ENCODE peak calls at places on chromosomes 5 and 9, in seven cellular contexts. J is GM23248, R is Caco-2, Z is keratinocyte, K is brain microvascular endothelial cell, Q is ovary, C is ascending aorta. N is an unnamed sample.

GRCh38 chr5:107607656-107608368 is 62.9 kb downstream of the EFNA5 start:
- DNase-seq in Q (no peak), J (no peak), Z (no peak), K (no peak), C (no peak), R (peak; percentile 9), N (no peak)

GRCh38 chr5:1246711-1247431 is 21.7 kb downstream of the SLC6A18 start:
- DNase-seq in Z (no peak), K (peak; percentile 4), J (peak; percentile 38), C (no peak), R (peak; percentile 82), Q (peak; percentile 37), N (peak; percentile 70)

GRCh38 chr9:2214707-2215106 is 199.6 kb downstream of the SMARCA2 start:
- DNase-seq in Z (no peak), K (no peak), C (no peak), Q (no peak), R (no peak), J (no peak), N (peak; percentile 15)

GRCh38 chr5:164881442-164881841 is 1376.0 kb downstream of the MAT2B start:
- DNase-seq in K (no peak), Z (no peak), C (no peak), R (no peak), J (no peak), Q (no peak), N (no peak)

GRCh38 chr5:157342822-157343402 is 77.0 kb downstream of the CYFIP2 start:
- DNase-seq in C (peak; percentile 47), Q (no peak), Z (no peak), R (peak; percentile 49), K (peak; percentile 26), J (peak; percentile 65), N (no peak)

GRCh38 chr9:7500521-7500920 is 299.1 kb downstream of the DMAC1 start:
- DNase-seq in K (no peak), J (peak; percentile 1), Q (no peak), Z (no peak), R (no peak), C (no peak), N (no peak)

GRCh38 chr9:34976441-34976840 is 13.1 kb upstream of the DNAJB5 start:
- DNase-seq in Q (no peak), J (no peak), K (no peak), R (no peak), Z (no peak), C (no peak), N (no peak)

GRCh38 chr9:97366889-97367288 is 45.0 kb upstream of the TDRD7 start:
- DNase-seq in Q (no peak), R (no peak), K (no peak), C (no peak), J (no peak), Z (no peak), N (no peak)

GRCh38 chr9:69542942-69543704 is 129.0 kb downstream of the APBA1 start:
- DNase-seq in C (no peak), J (peak; percentile 4), K (no peak), Z (no peak), R (no peak), Q (no peak), N (no peak)

GRCh38 chr9:134502261-134503211 is 139.1 kb upstream of the COL5A1 start:
- DNase-seq in C (no peak), Z (no peak), K (peak; percentile 94), Q (peak; percentile 82), R (no peak), J (peak; percentile 100), N (no peak)

GRCh38 chr5:157951673-157952373 is 92.9 kb upstream of the CLINT1 start:
- DNase-seq in K (no peak), J (no peak), C (no peak), R (no peak), Q (no peak), Z (no peak), N (no peak)

GRCh38 chr5:54440456-54440893 is 15.0 kb upstream of the HSPB3 start:
- DNase-seq in R (peak; percentile 77), Q (no peak), K (no peak), Z (no peak), C (no peak), J (no peak), N (no peak)

GRCh38 chr9:135987838-135988404 is 26.7 kb upstream of the UBAC1 start:
- DNase-seq in C (no peak), J (no peak), K (no peak), R (no peak), Q (no peak), Z (no peak), N (no peak)

GRCh38 chr5:80594810-80595209 is 24.7 kb upstream of the ANKRD34B start:
- DNase-seq in K (no peak), Z (no peak), Q (no peak), C (no peak), J (no peak), R (no peak), N (no peak)

GRCh38 chr9:13282998-13283397 is 3.5 kb upstream of the MPDZ start:
- DNase-seq in Q (no peak), R (no peak), C (no peak), Z (no peak), J (peak; percentile 34), K (peak; percentile 41), N (no peak)

GRCh38 chr5:137575847-137576246 is 76.7 kb upstream of the SPOCK1 start:
- DNase-seq in C (no peak), J (peak; percentile 41), K (no peak), R (no peak), Z (peak; percentile 48), Q (no peak), N (no peak)

GRCh38 chr5:124906339-124907097 is 160.1 kb upstream of the ZNF608 start:
- DNase-seq in Q (peak; percentile 64), K (peak; percentile 64), Z (no peak), C (peak; percentile 85), R (no peak), J (peak; percentile 82), N (peak; percentile 57)

GRCh38 chr5:124824637-124825158 is 78.3 kb upstream of the ZNF608 start:
- DNase-seq in R (peak; percentile 3), Q (no peak), J (peak; percentile 48), Z (no peak), C (no peak), K (peak; percentile 79), N (no peak)

GRCh38 chr9:97773723-97774122 is 76.6 kb upstream of the XPA start:
- DNase-seq in R (no peak), J (peak; percentile 70), Q (no peak), C (no peak), Z (no peak), K (peak; percentile 44), N (no peak)

GRCh38 chr9:73133042-73133651 is 18.5 kb upstream of the ANXA1 start:
- DNase-seq in R (no peak), Z (no peak), J (peak; percentile 35), K (no peak), C (no peak), Q (no peak), N (no peak)

GRCh38 chr9:123323482-123324013 is 32.4 kb upstream of the CRB2 start:
- DNase-seq in J (no peak), Q (no peak), R (no peak), K (no peak), C (no peak), Z (no peak), N (no peak)
- H3K36me3 ChIP-seq in J (no peaks in the 10 kb centered on the region), Q (no peaks in the 10 kb centered on the region), R (no peaks in the 10 kb centered on the region), K (no peaks in the 10 kb centered on the region), C (no peaks in the 10 kb centered on the region), Z (no peaks in the 10 kb centered on the region), N (no peaks in the 10 kb centered on the region)

GRCh38 chr9:83509372-83509771 is 28.8 kb downstream of the FRMD3 start:
- DNase-seq in C (no peak), Q (no peak), R (no peak), K (peak; percentile 20), J (peak; percentile 28), Z (no peak), N (no peak)

GRCh38 chr9:83508072-83508471 is 30.1 kb downstream of the FRMD3 start:
- DNase-seq in K (peak; percentile 3), C (no peak), R (no peak), Z (no peak), J (no peak), Q (no peak), N (no peak)

GRCh38 chr9:83501552-83501951 is 36.6 kb downstream of the FRMD3 start:
- DNase-seq in C (no peak), R (no peak), Z (no peak), J (no peak), K (no peak), Q (no peak), N (no peak)

GRCh38 chr9:83505282-83505681 is 32.9 kb downstream of the FRMD3 start:
- DNase-seq in Q (no peak), K (no peak), Z (no peak), R (no peak), C (no peak), J (no peak), N (no peak)

DNA sequence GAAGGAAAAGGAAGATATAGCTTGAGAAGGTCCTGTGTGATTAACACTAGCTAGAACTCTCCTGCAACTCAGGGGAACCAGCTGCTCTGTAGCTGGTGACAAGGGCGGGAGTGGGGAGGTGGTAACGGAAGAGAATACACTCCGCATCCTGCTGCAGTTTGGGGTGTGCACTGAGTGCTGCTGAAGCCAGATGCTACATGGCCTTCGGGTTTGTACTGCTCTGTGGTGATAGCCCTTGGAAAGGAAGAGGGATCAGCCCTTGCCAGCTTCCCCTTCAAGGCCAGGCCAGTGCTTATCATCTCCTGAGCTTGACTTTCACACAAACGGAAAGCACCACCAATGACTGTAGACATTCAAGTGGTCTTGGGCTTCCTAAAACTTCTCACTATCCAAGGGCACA is 34.3 kb downstream of the FRMD3 start:
- DNase-seq in C (no peak), Q (no peak), R (no peak), J (no peak), K (no peak), Z (no peak), N (no peak)
- H3K36me3 ChIP-seq in C (no peaks in the 10 kb centered on the region), Q (no peaks in the 10 kb centered on the region), R (no peaks in the 10 kb centered on the region), J (no peaks in the 10 kb centered on the region), K (no peaks in the 10 kb centered on the region), Z (no peaks in the 10 kb centered on the region), N (no peaks in the 10 kb centered on the region)

GRCh38 chr5:33743089-33743488 is 148.7 kb downstream of the ADAMTS12 start:
- DNase-seq in Z (no peak), Q (no peak), J (no peak), R (no peak), C (no peak), K (no peak), N (no peak)

DNA sequence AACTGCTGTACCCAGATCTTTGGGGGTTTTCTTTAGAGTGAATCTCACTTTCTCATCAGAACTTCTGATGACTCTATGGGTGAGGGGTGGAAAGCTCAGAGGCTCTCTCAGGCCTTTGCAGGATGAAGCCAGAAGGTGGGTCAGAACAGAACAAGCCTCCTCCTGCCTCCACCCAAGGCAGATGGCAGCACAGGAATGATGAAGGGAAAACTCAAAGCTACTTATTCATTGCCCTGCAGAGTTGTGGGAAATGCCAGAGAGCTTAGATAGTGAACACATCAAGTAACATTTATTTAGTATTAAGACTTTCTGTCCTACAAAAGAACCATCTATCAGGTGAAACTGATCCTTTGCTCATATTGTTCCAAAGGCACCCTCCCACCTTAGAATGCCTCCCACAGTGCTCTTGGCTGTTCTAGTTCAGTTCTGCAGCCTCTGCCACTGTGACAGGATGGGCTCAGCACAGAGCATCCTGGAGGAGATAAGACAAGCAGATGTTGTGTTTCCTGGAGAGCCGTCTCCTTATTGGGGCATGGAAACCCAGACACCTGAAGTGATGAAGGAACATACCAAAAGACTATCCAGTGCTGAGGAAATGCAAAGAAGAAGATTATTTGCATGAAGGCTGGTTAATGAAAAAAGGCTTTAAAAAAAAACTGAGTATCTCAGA is 146.6 kb downstream of the ADAMTS12 start:
- DNase-seq in C (no peak), J (peak; percentile 42), Z (no peak), Q (no peak), R (no peak), K (no peak), N (no peak)
- H3K36me3 ChIP-seq in C (no peaks in the 10 kb centered on the region), J (no peaks in the 10 kb centered on the region), Z (no peaks in the 10 kb centered on the region), Q (no peaks in the 10 kb centered on the region), R (no peaks in the 10 kb centered on the region), K (peaks cover 27% of the 10 kb centered on the region), N (no peaks in the 10 kb centered on the region)

GRCh38 chr5:150446103-150446502 is 3.4 kb downstream of the RPS14 start:
- DNase-seq in Q (no peak), K (no peak), Z (no peak), R (no peak), J (no peak), C (no peak), N (no peak)
- H3K36me3 ChIP-seq in Q (no peaks in the 10 kb centered on the region), K (peaks cover 57% of the 10 kb centered on the region), Z (peaks cover 52% of the 10 kb centered on the region), R (peaks cover 20% of the 10 kb centered on the region), J (peaks cover 50% of the 10 kb centered on the region), C (peaks cover 46% of the 10 kb centered on the region), N (peaks cover 63% of the 10 kb centered on the region)